ENCODE peak calls at places on chromosomes 12 and 14, in six cellular contexts. One of them, this sample, is unnamed.

GRCh38 chr12:57234571-57235011 is 5.1 kb downstream of the SHMT2 start:
- DNase-seq in Caki2: no peak
- DNase-seq in T47D: no peak
- DNase-seq in mammary epithelial cell: no peak
- DNase-seq in BE2C: no peak
- DNase-seq in A549: no peak
- DNase-seq in this sample: no peak

GRCh38 chr12:108047130-108047550 is 81.9 kb upstream of the WSCD2 start:
- DNase-seq in Caki2: no peak
- DNase-seq in T47D: no peak
- DNase-seq in mammary epithelial cell: no peak
- DNase-seq in BE2C: no peak
- DNase-seq in A549: no peak
- DNase-seq in this sample: no peak

GRCh38 chr12:132324173-132324572 is 5.2 kb downstream of the GALNT9 start:
- DNase-seq in Caki2: no peak
- DNase-seq in T47D: no peak
- DNase-seq in mammary epithelial cell: no peak
- DNase-seq in BE2C: no peak
- DNase-seq in A549: no peak
- DNase-seq in this sample: no peak

GRCh38 chr14:60845523-60845922 is 111.0 kb downstream of the MNAT1 start:
- DNase-seq in Caki2: no peak
- DNase-seq in T47D: no peak
- DNase-seq in mammary epithelial cell: no peak
- DNase-seq in BE2C: no peak
- DNase-seq in A549: no peak
- DNase-seq in this sample: no peak

GRCh38 chr12:122790393-122791075 is 16.2 kb downstream of the CCDC62 start:
- DNase-seq in Caki2: no peak
- DNase-seq in T47D: no peak
- DNase-seq in mammary epithelial cell: peak
- DNase-seq in BE2C: no peak
- DNase-seq in A549: no peak
- DNase-seq in this sample: peak

GRCh38 chr12:104055686-104056388 is 5.8 kb upstream of the GLT8D2 start:
- DNase-seq in Caki2: no peak
- DNase-seq in T47D: peak
- DNase-seq in mammary epithelial cell: no peak
- DNase-seq in BE2C: peak
- DNase-seq in A549: no peak
- DNase-seq in this sample: no peak

GRCh38 chr12:19546611-19547162 is 107.4 kb downstream of the AEBP2 start:
- DNase-seq in Caki2: no peak
- DNase-seq in T47D: no peak
- DNase-seq in mammary epithelial cell: peak
- DNase-seq in BE2C: no peak
- DNase-seq in A549: no peak
- DNase-seq in this sample: no peak

GRCh38 chr14:101199028-101199770 is 295.7 kb upstream of the RTL1 start:
- DNase-seq in Caki2: no peak
- DNase-seq in T47D: no peak
- DNase-seq in mammary epithelial cell: no peak
- DNase-seq in BE2C: no peak
- DNase-seq in A549: no peak
- DNase-seq in this sample: no peak

GRCh38 chr12:28222959-28223662 is 32.9 kb downstream of the CCDC91 start:
- DNase-seq in Caki2: no peak
- DNase-seq in T47D: no peak
- DNase-seq in mammary epithelial cell: no peak
- DNase-seq in BE2C: no peak
- DNase-seq in A549: no peak
- DNase-seq in this sample: no peak

GRCh38 chr12:133057446-133057845 is 20.1 kb downstream of the ZNF84 start:
- DNase-seq in Caki2: peak
- DNase-seq in T47D: no peak
- DNase-seq in mammary epithelial cell: no peak
- DNase-seq in BE2C: no peak
- DNase-seq in A549: no peak
- DNase-seq in this sample: no peak

GRCh38 chr14:100532916-100533630 is 54.1 kb downstream of the BEGAIN start:
- DNase-seq in Caki2: no peak
- DNase-seq in T47D: no peak
- DNase-seq in mammary epithelial cell: no peak
- DNase-seq in BE2C: no peak
- DNase-seq in A549: no peak
- DNase-seq in this sample: no peak

GRCh38 chr12:115818973-115819372 is 458.5 kb downstream of the MED13L start:
- DNase-seq in Caki2: no peak
- DNase-seq in T47D: no peak
- DNase-seq in mammary epithelial cell: no peak
- DNase-seq in BE2C: no peak
- DNase-seq in A549: no peak
- DNase-seq in this sample: no peak

GRCh38 chr12:64566882-64567517 is 43.3 kb upstream of the RASSF3 start:
- DNase-seq in Caki2: no peak
- DNase-seq in T47D: no peak
- DNase-seq in mammary epithelial cell: no peak
- DNase-seq in BE2C: no peak
- DNase-seq in A549: no peak
- DNase-seq in this sample: no peak

GRCh38 chr12:19483727-19484126 is 44.4 kb downstream of the AEBP2 start:
- DNase-seq in Caki2: no peak
- DNase-seq in T47D: no peak
- DNase-seq in mammary epithelial cell: peak
- DNase-seq in BE2C: no peak
- DNase-seq in A549: no peak
- DNase-seq in this sample: no peak

GRCh38 chr14:77509366-77509765 is 10.8 kb upstream of the ISM2 start:
- DNase-seq in Caki2: no peak
- DNase-seq in T47D: no peak
- DNase-seq in mammary epithelial cell: no peak
- DNase-seq in BE2C: no peak
- DNase-seq in A549: no peak
- DNase-seq in this sample: no peak

GRCh38 chr14:68040633-68041369 is 221.2 kb downstream of the RAD51B start:
- DNase-seq in Caki2: no peak
- DNase-seq in T47D: no peak
- DNase-seq in mammary epithelial cell: no peak
- DNase-seq in BE2C: no peak
- DNase-seq in A549: no peak
- DNase-seq in this sample: no peak

GRCh38 chr12:11877869-11878780 is 192.6 kb upstream of the BCL2L14 start:
- DNase-seq in Caki2: peak
- DNase-seq in T47D: no peak
- DNase-seq in mammary epithelial cell: peak
- DNase-seq in BE2C: peak
- DNase-seq in A549: peak
- DNase-seq in this sample: peak

GRCh38 chr14:100530270-100531072 is 56.7 kb downstream of the BEGAIN start:
- DNase-seq in Caki2: no peak
- DNase-seq in T47D: no peak
- DNase-seq in mammary epithelial cell: no peak
- DNase-seq in BE2C: no peak
- DNase-seq in A549: no peak
- DNase-seq in this sample: no peak

GRCh38 chr12:96907681-96908163 is 665 bp downstream of the NEDD1 start:
- DNase-seq in Caki2: peak
- DNase-seq in T47D: peak
- DNase-seq in mammary epithelial cell: peak
- DNase-seq in BE2C: peak
- DNase-seq in A549: peak
- DNase-seq in this sample: no peak

GRCh38 chr14:67570453-67570852 is 29.6 kb downstream of the PIGH start:
- DNase-seq in Caki2: no peak
- DNase-seq in T47D: no peak
- DNase-seq in mammary epithelial cell: no peak
- DNase-seq in BE2C: no peak
- DNase-seq in A549: no peak
- DNase-seq in this sample: no peak

This sample was measured in SJSA1.